ENCODE peak calls at places on chromosomes 13 and 19, in seven cellular contexts. H is Peyer's patch, C is K562, B is A549, R is heart left ventricle, W is ovary, V is right lobe of liver. X is an unnamed sample.
A peak's percentile ranks its signal among the peaks of the same experiment; 100 is the strongest.

GRCh38 chr19:49414256-49414655 is 9.0 kb downstream of the PTH2 start:
- DNase-seq in W (no peak), C (no peak), B (no peak), R (no peak), V (no peak), H (no peak), X (no peak)

GRCh38 chr13:60351326-60351725 is 45.7 kb upstream of the TDRD3 start:
- DNase-seq in W (no peak), H (no peak), C (no peak), R (no peak), V (no peak), B (no peak), X (no peak)

GRCh38 chr13:73708393-73708985 is 425.7 kb downstream of the KLF12 start:
- DNase-seq in C (peak; percentile 31), R (no peak), H (no peak), V (no peak), B (peak; percentile 72), W (no peak), X (peak; percentile 35)

GRCh38 chr13:108213946-108214345 is 1.4 kb downstream of the LIG4 start:
- DNase-seq in H (no peak), W (no peak), R (no peak), B (no peak), C (no peak), V (no peak), X (no peak)

GRCh38 chr13:24053505-24054251 is 106.8 kb upstream of the SPATA13 start:
- DNase-seq in B (peak; percentile 72), H (no peak), C (peak; percentile 36), R (no peak), V (peak; percentile 51), W (peak; percentile 64), X (no peak)

GRCh38 chr19:29532956-29533355 is 7.2 kb downstream of the VSTM2B start:
- DNase-seq in W (no peak), R (peak; percentile 9), B (no peak), V (no peak), H (peak; percentile 12), C (no peak), X (no peak)

GRCh38 chr13:55517312-55517711 is 1623.4 kb upstream of the PRR20A start:
- DNase-seq in V (no peak), H (no peak), C (no peak), W (no peak), B (no peak), R (no peak), X (no peak)

GRCh38 chr19:48415395-48415794 is 21.9 kb downstream of the GRIN2D start:
- DNase-seq in B (peak; percentile 93), V (peak; percentile 91), R (peak; percentile 88), W (peak; percentile 28), H (peak; percentile 88), C (peak; percentile 92), X (peak; percentile 94)

GRCh38 chr13:75226092-75226491 is 255.9 kb downstream of the TBC1D4 start:
- DNase-seq in H (no peak), W (no peak), V (no peak), B (no peak), R (no peak), C (peak; percentile 26), X (no peak)

DNA sequence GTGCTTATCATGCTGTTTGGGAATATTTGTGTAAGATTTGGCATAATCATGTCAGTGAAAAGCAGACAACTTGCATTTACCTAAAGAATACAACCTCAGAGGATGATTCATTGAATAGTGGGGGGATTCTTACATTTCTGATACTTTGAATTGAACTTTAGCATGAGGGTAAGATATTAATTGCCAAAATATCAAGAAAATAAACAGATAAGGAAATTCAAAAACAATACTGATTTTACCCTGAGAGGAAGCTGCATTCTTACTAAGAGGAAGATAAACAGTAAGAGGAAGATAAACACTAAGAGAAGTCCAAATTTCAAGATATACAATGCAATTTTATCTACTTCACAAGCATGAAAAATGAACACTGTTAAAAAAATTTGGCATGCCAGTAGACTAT is 2564.3 kb upstream of the PCDH20 start:
- DNase-seq in W (no peak), V (no peak), R (no peak), B (no peak), C (no peak), H (no peak), X (no peak)
- TF ChIP-seq POLR2A in W (no peak), V (no peak), R (no peak), B (no peak), C (no peak), H (no peak), X (no peak)

GRCh38 chr19:6271721-6272410 is 7.9 kb downstream of the MLLT1 start:
- DNase-seq in R (peak; percentile 94), W (peak; percentile 93), C (peak; percentile 75), B (no peak), H (peak; percentile 62), V (peak; percentile 90), X (peak; percentile 63)

GRCh38 chr19:6272411-6272791 is 7.4 kb downstream of the MLLT1 start:
- DNase-seq in H (no peak), B (no peak), R (no peak), V (no peak), W (peak; percentile 57), C (peak; percentile 39), X (no peak)

GRCh38 chr19:6274756-6275155 is 5.0 kb downstream of the MLLT1 start:
- DNase-seq in W (peak; percentile 50), H (no peak), B (no peak), C (peak; percentile 2), V (peak; percentile 72), R (no peak), X (no peak)

GRCh38 chr19:6273701-6274601 is 5.8 kb downstream of the MLLT1 start:
- DNase-seq in R (peak; percentile 88), H (no peak), C (peak; percentile 63), B (no peak), V (peak; percentile 89), W (peak; percentile 80), X (peak; percentile 84)

GRCh38 chr19:6272913-6273600 is 6.7 kb downstream of the MLLT1 start:
- DNase-seq in W (no peak), C (peak; percentile 29), B (no peak), V (no peak), R (no peak), H (no peak), X (no peak)
- H3K4me3 ChIP-seq in W (peak overlapping the region; percentile 15), C (no peak overlapping the region), B (no peak overlapping the region), V (peak overlapping the region; percentile 25), R (no peak overlapping the region), H (no peak overlapping the region), X (no peak overlapping the region)

DNA sequence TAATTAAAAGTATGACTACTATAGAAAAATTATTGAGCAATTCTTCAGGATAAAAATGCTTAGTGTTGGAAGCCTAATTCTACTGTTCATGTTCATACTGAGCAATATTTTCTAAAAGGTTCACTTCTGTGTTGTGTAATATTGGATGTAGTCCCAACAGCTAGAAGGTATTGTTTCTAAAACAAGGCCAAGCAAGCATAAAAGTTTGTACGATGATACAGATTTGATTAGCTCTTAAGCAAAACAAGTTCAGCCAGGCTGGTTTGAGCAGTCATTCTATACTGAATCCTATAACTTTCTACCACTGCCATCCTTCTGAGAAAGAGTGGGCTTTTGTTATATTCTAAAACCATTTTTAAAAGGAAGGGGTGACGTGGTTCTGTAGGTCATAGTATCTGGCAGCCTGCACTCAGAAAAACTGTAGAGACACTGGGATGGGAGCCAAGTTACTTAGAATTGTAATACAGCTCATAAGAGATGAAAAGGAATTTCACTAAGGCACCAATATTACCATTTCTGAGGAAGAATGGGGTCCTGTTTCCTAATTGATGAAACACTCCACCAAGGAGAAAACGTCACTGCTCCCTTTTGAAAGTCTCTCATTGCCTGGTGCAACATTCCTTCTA is 275.0 kb upstream of the DACH1 start:
- DNase-seq in V (no peak), R (no peak), B (no peak), W (no peak), C (no peak), H (no peak), X (no peak)
- TF ChIP-seq POLR2A in V (no peak), R (no peak), B (no peak), W (no peak), C (no peak), H (no peak), X (no peak)

DNA sequence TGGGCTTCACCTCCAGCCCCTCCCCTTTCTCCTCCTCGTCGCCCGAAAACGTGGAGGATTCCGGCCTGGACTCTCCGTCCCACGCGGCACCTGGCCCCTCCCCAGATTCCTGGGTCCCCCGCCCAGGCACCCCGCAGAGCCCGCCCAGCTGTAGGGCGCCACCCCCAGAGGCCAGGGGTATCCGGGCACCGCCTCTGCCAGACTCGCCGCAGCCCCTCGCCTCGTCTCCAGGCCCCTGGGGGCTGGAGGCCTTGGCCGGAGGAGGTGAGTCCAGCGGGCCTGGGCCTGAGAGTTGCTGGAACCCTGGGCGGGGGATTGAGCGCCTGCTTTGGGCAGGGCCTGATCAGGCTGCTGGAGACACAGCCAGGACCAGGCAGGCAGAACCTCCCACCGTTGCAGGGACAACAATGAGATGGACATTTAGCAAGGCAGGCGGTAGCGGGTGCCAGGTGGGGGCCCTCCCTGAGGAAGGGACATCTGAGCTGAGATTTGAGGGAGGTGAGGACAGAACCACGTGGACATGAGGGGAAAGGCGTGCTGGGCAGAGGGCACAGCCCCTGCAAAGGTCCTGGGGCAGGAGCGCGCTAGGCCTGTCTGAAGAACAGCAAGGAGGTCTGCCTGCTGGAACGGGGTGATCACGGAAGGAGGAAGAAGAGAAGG is 16.2 kb upstream of the B3GNT3 start:
- DNase-seq in V (no peak), W (no peak), H (no peak), C (no peak), B (no peak), R (no peak), X (no peak)
- H3K4me3 ChIP-seq in V (no peak overlapping the region), W (no peak overlapping the region), H (no peak overlapping the region), C (no peak overlapping the region), B (peak overlapping the region; percentile 56), R (no peak overlapping the region), X (no peak overlapping the region)

GRCh38 chr19:16185123-16185924 is at the start of gene FAM32A:
- DNase-seq in C (peak; percentile 100), V (peak; percentile 97), R (peak; percentile 99), H (peak; percentile 98), W (peak; percentile 100), B (peak; percentile 98), X (peak; percentile 100)
- TF ChIP-seq POLR2A in C (peak; percentile 86), V (peak; percentile 72), R (peak; percentile 74), H (peak; percentile 91), W (peak; percentile 53), B (no peak), X (no peak)

GRCh38 chr13:41916173-41916954 is 44.5 kb downstream of the VWA8 start:
- DNase-seq in B (no peak), C (peak; percentile 18), R (no peak), V (no peak), W (no peak), H (no peak), X (no peak)
- H3K4me3 ChIP-seq in B (no peak overlapping the region), C (no peak overlapping the region), R (no peak overlapping the region), V (no peak overlapping the region), W (no peak overlapping the region), H (no peak overlapping the region), X (no peak overlapping the region)

X was measured in lower leg skin.